ENCODE peak calls at places on chromosomes 6 and 20, in four cellular contexts. One of them, this sample, is unnamed.

GRCh38 chr20:42313704-42314103 is 695.5 kb upstream of the CHD6 start:
- DNase-seq in endodermal cell: no peak
- DNase-seq in PC-3: no peak
- DNase-seq in Peyer's patch: no peak
- DNase-seq in this sample: no peak

GRCh38 chr6:15662246-15663056 is at the start of gene DTNBP1:
- DNase-seq in endodermal cell: peak
- DNase-seq in Peyer's patch: peak
- DNase-seq in PC-3: peak
- DNase-seq in this sample: peak

GRCh38 chr20:9447182-9447581 is 67.2 kb upstream of the LAMP5 start:
- DNase-seq in endodermal cell: no peak
- DNase-seq in Peyer's patch: no peak
- DNase-seq in PC-3: no peak
- DNase-seq in this sample: no peak

GRCh38 chr6:150212745-150213144 is 69.9 kb downstream of the PPP1R14C start:
- DNase-seq in Peyer's patch: no peak
- DNase-seq in PC-3: no peak
- DNase-seq in endodermal cell: no peak
- DNase-seq in this sample: no peak

GRCh38 chr20:10381477-10381876 is 52.5 kb downstream of the MKKS start:
- DNase-seq in PC-3: peak
- DNase-seq in Peyer's patch: no peak
- DNase-seq in endodermal cell: no peak
- DNase-seq in this sample: no peak

GRCh38 chr6:139531148-139531547 is 156.7 kb upstream of the CITED2 start:
- DNase-seq in endodermal cell: no peak
- DNase-seq in PC-3: peak
- DNase-seq in Peyer's patch: peak
- DNase-seq in this sample: peak

GRCh38 chr6:48814957-48815356 is 648.1 kb downstream of the MMUT start:
- DNase-seq in PC-3: no peak
- DNase-seq in endodermal cell: no peak
- DNase-seq in Peyer's patch: no peak
- DNase-seq in this sample: no peak

GRCh38 chr6:138544521-138544920 is 45.2 kb upstream of the NHSL1 start:
- DNase-seq in Peyer's patch: no peak
- DNase-seq in endodermal cell: no peak
- DNase-seq in PC-3: no peak
- DNase-seq in this sample: no peak

GRCh38 chr6:126312013-126312665 is 27.8 kb upstream of the CENPW start:
- DNase-seq in PC-3: peak
- DNase-seq in Peyer's patch: no peak
- DNase-seq in endodermal cell: peak
- DNase-seq in this sample: peak

GRCh38 chr20:47117325-47117724 is 222.7 kb downstream of the EYA2 start:
- DNase-seq in Peyer's patch: no peak
- DNase-seq in PC-3: no peak
- DNase-seq in endodermal cell: no peak
- DNase-seq in this sample: no peak

GRCh38 chr6:109344226-109344625 is 38.0 kb downstream of the CD164 start:
- DNase-seq in PC-3: peak
- DNase-seq in endodermal cell: no peak
- DNase-seq in Peyer's patch: no peak
- DNase-seq in this sample: peak

GRCh38 chr6:93423542-93423941 is 4.2 kb upstream of the EPHA7 start:
- DNase-seq in endodermal cell: peak
- DNase-seq in PC-3: peak
- DNase-seq in Peyer's patch: no peak
- DNase-seq in this sample: peak

GRCh38 chr6:7424058-7424457 is 34.5 kb downstream of the RIOK1 start:
- DNase-seq in Peyer's patch: no peak
- DNase-seq in endodermal cell: no peak
- DNase-seq in PC-3: no peak
- DNase-seq in this sample: no peak

GRCh38 chr20:45383131-45383530 is 5.0 kb upstream of the TP53TG5 start:
- DNase-seq in Peyer's patch: no peak
- DNase-seq in PC-3: peak
- DNase-seq in endodermal cell: no peak
- DNase-seq in this sample: no peak

GRCh38 chr6:169702640-169703246 is 817 bp downstream of the C6orf120 start:
- DNase-seq in PC-3: peak
- DNase-seq in Peyer's patch: peak
- DNase-seq in endodermal cell: peak
- DNase-seq in this sample: peak

GRCh38 chr6:124622351-124622750 is 339.9 kb upstream of the RNF217 start:
- DNase-seq in PC-3: no peak
- DNase-seq in endodermal cell: peak
- DNase-seq in Peyer's patch: no peak
- DNase-seq in this sample: no peak

GRCh38 chr6:156175971-156176421 is 601.2 kb upstream of the ARID1B start:
- DNase-seq in PC-3: peak
- DNase-seq in endodermal cell: peak
- DNase-seq in Peyer's patch: no peak
- DNase-seq in this sample: peak

GRCh38 chr6:139126255-139126654 is 8.6 kb upstream of the HECA start:
- DNase-seq in Peyer's patch: no peak
- DNase-seq in PC-3: peak
- DNase-seq in endodermal cell: no peak
- DNase-seq in this sample: peak

GRCh38 chr6:19873031-19873430 is 35.9 kb downstream of the ID4 start:
- DNase-seq in PC-3: peak
- DNase-seq in endodermal cell: no peak
- DNase-seq in Peyer's patch: no peak
- DNase-seq in this sample: no peak

GRCh38 chr6:165181951-165182414 is 127.4 kb downstream of the C6orf118 start:
- DNase-seq in endodermal cell: no peak
- DNase-seq in PC-3: peak
- DNase-seq in Peyer's patch: no peak
- DNase-seq in this sample: peak

GRCh38 chr6:161029195-161029809 is 37.7 kb downstream of the MAP3K4 start:
- DNase-seq in endodermal cell: no peak
- DNase-seq in Peyer's patch: no peak
- DNase-seq in PC-3: no peak
- DNase-seq in this sample: peak

GRCh38 chr6:139635401-139636130 is 261.1 kb upstream of the CITED2 start:
- DNase-seq in endodermal cell: no peak
- DNase-seq in PC-3: no peak
- DNase-seq in Peyer's patch: no peak
- DNase-seq in this sample: peak

GRCh38 chr6:21742238-21742660 is 148.7 kb downstream of the SOX4 start:
- DNase-seq in endodermal cell: no peak
- DNase-seq in PC-3: peak
- DNase-seq in Peyer's patch: no peak
- DNase-seq in this sample: peak

GRCh38 chr20:51696304-51697118 is 71.7 kb downstream of the ATP9A start:
- DNase-seq in Peyer's patch: no peak
- DNase-seq in endodermal cell: no peak
- DNase-seq in PC-3: peak
- DNase-seq in this sample: no peak

GRCh38 chr6:26159417-26160273 is 72.4 kb downstream of the HFE start:
- DNase-seq in endodermal cell: peak
- DNase-seq in Peyer's patch: no peak
- DNase-seq in PC-3: peak
- DNase-seq in this sample: peak

GRCh38 chr6:42017021-42017643 is 33.2 kb upstream of the TAF8 start:
- DNase-seq in PC-3: peak
- DNase-seq in endodermal cell: no peak
- DNase-seq in Peyer's patch: no peak
- DNase-seq in this sample: peak

GRCh38 chr6:10418862-10419748 is 4.2 kb upstream of the TFAP2A start:
- DNase-seq in endodermal cell: peak
- DNase-seq in Peyer's patch: no peak
- DNase-seq in PC-3: peak
- DNase-seq in this sample: peak

GRCh38 chr20:52179331-52180166 is 12.0 kb downstream of the ZFP64 start:
- DNase-seq in Peyer's patch: no peak
- DNase-seq in PC-3: no peak
- DNase-seq in endodermal cell: no peak
- DNase-seq in this sample: no peak

GRCh38 chr20:872855-873520 is 39.5 kb downstream of the FAM110A start:
- DNase-seq in Peyer's patch: no peak
- DNase-seq in PC-3: no peak
- DNase-seq in endodermal cell: peak
- DNase-seq in this sample: no peak

GRCh38 chr6:63571382-63571882 is 848 bp upstream of the LOC128125822 start:
- DNase-seq in PC-3: no peak
- DNase-seq in Peyer's patch: no peak
- DNase-seq in endodermal cell: no peak
- DNase-seq in this sample: no peak

GRCh38 chr6:169263836-169264608 is 10.4 kb upstream of the THBS2 start:
- DNase-seq in endodermal cell: no peak
- DNase-seq in Peyer's patch: no peak
- DNase-seq in PC-3: peak
- DNase-seq in this sample: peak

GRCh38 chr6:47700051-47700450 is 1.7 kb downstream of the ADGRF4 start:
- DNase-seq in Peyer's patch: no peak
- DNase-seq in endodermal cell: no peak
- DNase-seq in PC-3: peak
- DNase-seq in this sample: peak

GRCh38 chr6:47147836-47148344 is 105.8 kb upstream of the ADGRF1 start:
- DNase-seq in PC-3: no peak
- DNase-seq in endodermal cell: no peak
- DNase-seq in Peyer's patch: no peak
- DNase-seq in this sample: no peak

GRCh38 chr6:35493307-35493983 is 3.4 kb downstream of the TEAD3 start:
- DNase-seq in PC-3: no peak
- DNase-seq in Peyer's patch: no peak
- DNase-seq in endodermal cell: no peak
- DNase-seq in this sample: no peak

GRCh38 chr6:83514877-83515466 is 2.6 kb downstream of the PRSS35 start:
- DNase-seq in PC-3: peak
- DNase-seq in Peyer's patch: no peak
- DNase-seq in endodermal cell: peak
- DNase-seq in this sample: peak

GRCh38 chr6:21536280-21536766 is 57.2 kb upstream of the SOX4 start:
- DNase-seq in Peyer's patch: no peak
- DNase-seq in endodermal cell: no peak
- DNase-seq in PC-3: no peak
- DNase-seq in this sample: no peak

GRCh38 chr20:63497138-63497945 is 1.5 kb downstream of the EEF1A2 start:
- DNase-seq in PC-3: no peak
- DNase-seq in endodermal cell: no peak
- DNase-seq in Peyer's patch: no peak
- DNase-seq in this sample: no peak

GRCh38 chr20:25295386-25296093 is 47.7 kb downstream of the PYGB start:
- DNase-seq in Peyer's patch: no peak
- DNase-seq in PC-3: no peak
- DNase-seq in endodermal cell: peak
- DNase-seq in this sample: peak

GRCh38 chr6:54156650-54157250 is 45.5 kb downstream of the MLIP start:
- DNase-seq in PC-3: peak
- DNase-seq in endodermal cell: no peak
- DNase-seq in Peyer's patch: no peak
- DNase-seq in this sample: no peak

DNA sequence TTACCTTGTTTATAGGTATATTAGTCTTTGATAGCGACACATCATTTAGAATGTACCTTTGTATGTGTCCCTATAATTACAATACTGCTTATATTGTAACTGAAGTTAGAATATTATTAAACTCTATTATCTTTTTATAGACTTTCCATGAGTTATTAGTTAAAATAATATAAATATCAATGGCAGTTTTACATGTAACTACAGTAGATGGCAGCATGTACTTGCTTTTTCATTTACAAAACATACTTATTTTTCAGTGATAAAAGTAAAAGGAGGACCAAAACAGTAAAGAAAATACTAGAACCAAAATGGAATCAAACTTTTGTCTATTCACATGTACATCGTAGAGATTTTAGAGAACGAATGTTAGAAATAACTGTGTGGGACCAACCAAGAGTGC is 364.3 kb downstream of the RIMS1 start:
- DNase-seq in Peyer's patch: no peak
- DNase-seq in endodermal cell: no peak
- DNase-seq in PC-3: no peak
- DNase-seq in this sample: no peak
- TF ChIP-seq CTCF in Peyer's patch: no peak
- TF ChIP-seq CTCF in endodermal cell: no peak
- TF ChIP-seq CTCF in PC-3: peak
- TF ChIP-seq CTCF in this sample: no peak

GRCh38 chr6:113854531-113855499 is 2.3 kb upstream of the MARCKS start:
- DNase-seq in PC-3: peak
- DNase-seq in Peyer's patch: peak
- DNase-seq in endodermal cell: peak
- DNase-seq in this sample: peak
- TF ChIP-seq CTCF in PC-3: peak
- TF ChIP-seq CTCF in Peyer's patch: no peak
- TF ChIP-seq CTCF in endodermal cell: peak
- TF ChIP-seq CTCF in this sample: peak

GRCh38 chr20:19887566-19888268 is 129.4 kb upstream of the NAA20 start:
- DNase-seq in PC-3: no peak
- DNase-seq in endodermal cell: no peak
- DNase-seq in Peyer's patch: no peak
- DNase-seq in this sample: no peak

GRCh38 chr20:19885576-19885956 is 127.5 kb downstream of the RIN2 start:
- DNase-seq in Peyer's patch: no peak
- DNase-seq in endodermal cell: no peak
- DNase-seq in PC-3: peak
- DNase-seq in this sample: peak

GRCh38 chr20:19885981-19886665 is 128.1 kb downstream of the RIN2 start:
- DNase-seq in PC-3: peak
- DNase-seq in Peyer's patch: no peak
- DNase-seq in endodermal cell: peak
- DNase-seq in this sample: peak

GRCh38 chr20:19888269-19888669 is 128.9 kb upstream of the NAA20 start:
- DNase-seq in endodermal cell: no peak
- DNase-seq in Peyer's patch: no peak
- DNase-seq in PC-3: no peak
- DNase-seq in this sample: peak

GRCh38 chr20:19886666-19887288 is 128.7 kb downstream of the RIN2 start:
- DNase-seq in PC-3: peak
- DNase-seq in endodermal cell: peak
- DNase-seq in Peyer's patch: no peak
- DNase-seq in this sample: peak
- TF ChIP-seq CTCF in PC-3: peak
- TF ChIP-seq CTCF in endodermal cell: peak
- TF ChIP-seq CTCF in Peyer's patch: no peak
- TF ChIP-seq CTCF in this sample: peak

DNA sequence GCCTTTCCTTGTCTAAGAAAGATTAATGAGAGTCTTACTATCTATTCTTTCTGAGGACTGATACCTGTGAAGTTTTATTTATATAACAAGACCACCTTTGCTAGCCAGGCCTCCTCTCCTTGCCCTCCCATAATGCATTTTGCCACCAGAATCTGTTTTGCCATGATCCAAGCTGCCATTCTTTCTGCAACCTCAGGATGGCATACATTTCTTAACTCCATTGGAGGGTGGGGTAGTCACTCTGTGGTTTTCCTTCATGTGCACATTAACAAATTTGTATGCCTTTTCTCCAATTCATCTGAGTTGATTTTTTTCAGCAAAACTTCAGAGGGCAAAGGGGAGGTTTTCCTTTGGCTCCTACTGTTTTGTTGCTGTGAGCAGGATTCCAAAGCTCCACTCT is 26.4 kb upstream of the ENPP4 start:
- DNase-seq in Peyer's patch: no peak
- DNase-seq in endodermal cell: no peak
- DNase-seq in PC-3: peak
- DNase-seq in this sample: no peak
- TF ChIP-seq CTCF in Peyer's patch: no peak
- TF ChIP-seq CTCF in endodermal cell: peak
- TF ChIP-seq CTCF in PC-3: peak
- TF ChIP-seq CTCF in this sample: no peak

This sample was measured in epithelial cell of esophagus.